ENCODE peak calls at places on chromosome 5, in seven cellular contexts. I is fibroblast of mammary gland, P is astrocyte of the spinal cord, W is astrocyte, E is sigmoid colon, V is fibroblast of lung, B is IMR-90. D is an unnamed sample.
A peak's percentile ranks its signal among the peaks of the same experiment; 100 is the strongest.

GRCh38 chr5:132225165-132226032 is 2.3 kb downstream of the P4HA2 start:
- DNase-seq in I (peak; percentile 88), P (peak; percentile 73), W (peak; percentile 73), E (peak; percentile 88), V (peak; percentile 85), B (peak; percentile 79), D (peak; percentile 85)

GRCh38 chr5:91179018-91179417 is 204.1 kb downstream of the ARRDC3 start:
- DNase-seq in I (peak; percentile 59), P (no peak), W (peak; percentile 21), E (no peak), V (peak; percentile 37), B (peak; percentile 64), D (no peak)

GRCh38 chr5:83751201-83751600 is 30.5 kb upstream of the HAPLN1 start:
- DNase-seq in I (no peak), P (no peak), W (no peak), E (no peak), V (no peak), B (no peak), D (no peak)

GRCh38 chr5:102511666-102512065 is 12.9 kb upstream of the SLCO6A1 start:
- DNase-seq in I (peak; percentile 12), P (peak; percentile 47), W (peak; percentile 9), E (no peak), V (peak; percentile 25), B (no peak), D (no peak)

GRCh38 chr5:55003432-55004065 is 18.2 kb upstream of the ESM1 start:
- DNase-seq in I (no peak), P (no peak), W (no peak), E (no peak), V (no peak), B (no peak), D (no peak)

GRCh38 chr5:67693956-67694564 is 497.5 kb upstream of the CD180 start:
- DNase-seq in I (peak; percentile 89), P (peak; percentile 14), W (peak; percentile 31), E (peak; percentile 97), V (peak; percentile 44), B (no peak), D (no peak)

GRCh38 chr5:154784856-154785255 is 29.7 kb downstream of the LARP1 start:
- DNase-seq in I (no peak), P (no peak), W (no peak), E (no peak), V (no peak), B (no peak), D (no peak)

GRCh38 chr5:124007675-124008398 is 495.9 kb downstream of the CSNK1G3 start:
- DNase-seq in I (peak; percentile 23), P (no peak), W (peak; percentile 42), E (no peak), V (peak; percentile 45), B (peak; percentile 4), D (peak; percentile 4)

GRCh38 chr5:150295741-150296486 is 6.3 kb upstream of the CAMK2A start:
- DNase-seq in I (no peak), P (no peak), W (no peak), E (peak; percentile 50), V (no peak), B (no peak), D (peak; percentile 74)

GRCh38 chr5:88839238-88839637 is 43.7 kb downstream of the MEF2C start:
- DNase-seq in I (no peak), P (no peak), W (no peak), E (no peak), V (no peak), B (no peak), D (no peak)

GRCh38 chr5:16992006-16992405 is 55.9 kb upstream of the MYO10 start:
- DNase-seq in I (peak; percentile 80), P (peak; percentile 85), W (peak; percentile 91), E (no peak), V (peak; percentile 92), B (peak; percentile 71), D (peak; percentile 29)

GRCh38 chr5:144469106-144469505 is 298.4 kb downstream of the KCTD16 start:
- DNase-seq in I (no peak), P (peak; percentile 65), W (peak; percentile 75), E (no peak), V (peak; percentile 81), B (peak; percentile 33), D (no peak)

GRCh38 chr5:115749016-115749415 is 67.4 kb downstream of the CDO1 start:
- DNase-seq in I (no peak), P (no peak), W (no peak), E (no peak), V (no peak), B (no peak), D (peak; percentile 81)

GRCh38 chr5:149486726-149487635 is 64.3 kb downstream of the CSNK1A1 start:
- DNase-seq in I (peak; percentile 80), P (peak; percentile 68), W (peak; percentile 75), E (no peak), V (peak; percentile 82), B (peak; percentile 70), D (peak; percentile 84)

GRCh38 chr5:113115061-113115460 is 138.5 kb downstream of the DCP2 start:
- DNase-seq in I (no peak), P (no peak), W (no peak), E (no peak), V (no peak), B (no peak), D (no peak)

GRCh38 chr5:41542183-41542582 is 31.8 kb upstream of the PLCXD3 start:
- DNase-seq in I (no peak), P (no peak), W (no peak), E (no peak), V (no peak), B (no peak), D (no peak)

GRCh38 chr5:66933066-66933465 is 263.5 kb downstream of the CD180 start:
- DNase-seq in I (peak; percentile 66), P (peak; percentile 70), W (peak; percentile 55), E (no peak), V (peak; percentile 72), B (peak; percentile 86), D (peak; percentile 86)

GRCh38 chr5:68352166-68352565 is 136.6 kb downstream of the PIK3R1 start:
- DNase-seq in I (no peak), P (no peak), W (no peak), E (no peak), V (no peak), B (no peak), D (no peak)

GRCh38 chr5:133499896-133500295 is 112.4 kb downstream of the FSTL4 start:
- DNase-seq in I (no peak), P (no peak), W (no peak), E (no peak), V (no peak), B (no peak), D (no peak)

GRCh38 chr5:145502906-145503305 is 332.2 kb downstream of the PRELID2 start:
- DNase-seq in I (no peak), P (no peak), W (no peak), E (no peak), V (no peak), B (no peak), D (no peak)

GRCh38 chr5:78127875-78128274 is 166.6 kb downstream of the AP3B1 start:
- DNase-seq in I (no peak), P (no peak), W (no peak), E (no peak), V (no peak), B (no peak), D (peak; percentile 5)

GRCh38 chr5:91641730-91642350 is 258.7 kb upstream of the ARRDC3 start:
- DNase-seq in I (peak; percentile 66), P (peak; percentile 75), W (peak; percentile 12), E (no peak), V (peak; percentile 36), B (peak; percentile 41), D (peak; percentile 45)

GRCh38 chr5:178399723-178400115 is 167.1 kb upstream of the PHYKPL start:
- DNase-seq in I (no peak), P (no peak), W (no peak), E (peak; percentile 27), V (no peak), B (no peak), D (no peak)

GRCh38 chr5:68745459-68745858 is 348.4 kb upstream of the SLC30A5 start:
- DNase-seq in I (peak; percentile 38), P (no peak), W (no peak), E (no peak), V (no peak), B (peak; percentile 2), D (no peak)

GRCh38 chr5:179227578-179228311 is 117.5 kb downstream of the ADAMTS2 start:
- DNase-seq in I (no peak), P (no peak), W (no peak), E (peak; percentile 45), V (peak; percentile 23), B (no peak), D (no peak)

GRCh38 chr5:34898258-34898895 is 16.9 kb downstream of the RAD1 start:
- DNase-seq in I (peak; percentile 77), P (peak; percentile 74), W (peak; percentile 52), E (peak; percentile 75), V (peak; percentile 64), B (peak; percentile 77), D (peak; percentile 52)

GRCh38 chr5:73617510-73618279 is 8.3 kb upstream of the ARHGEF28 start:
- DNase-seq in I (peak; percentile 8), P (peak; percentile 29), W (peak; percentile 25), E (no peak), V (peak; percentile 47), B (peak; percentile 67), D (peak; percentile 44)

DNA sequence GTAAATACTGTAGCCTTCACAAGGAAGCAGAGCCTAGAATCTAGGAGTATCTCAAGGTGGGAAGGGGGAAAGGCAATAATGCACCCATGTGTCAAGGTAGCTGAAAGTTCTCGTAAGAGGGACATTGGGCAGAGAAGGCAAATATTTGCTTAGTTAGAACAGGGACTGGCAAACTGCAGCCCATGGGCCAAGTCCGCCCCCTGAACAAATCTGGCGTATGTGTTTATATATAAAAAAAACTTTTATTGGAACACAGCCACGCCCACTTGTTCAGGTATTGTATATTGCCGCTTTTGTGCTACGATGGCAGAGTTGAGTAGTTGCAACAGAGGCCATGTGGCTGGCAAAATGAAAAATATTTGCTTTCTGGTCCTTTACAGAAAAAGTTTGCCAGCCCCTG is 16.1 kb downstream of the KCNN2 start:
- DNase-seq in I (no peak), P (no peak), W (no peak), E (no peak), V (no peak), B (no peak), D (no peak)
- H3K4me3 ChIP-seq in I (no peak overlapping the region), P (no peak overlapping the region), W (no peak overlapping the region), E (no peak overlapping the region), V (no peak overlapping the region), B (no peak overlapping the region), D (no peak overlapping the region)

DNA sequence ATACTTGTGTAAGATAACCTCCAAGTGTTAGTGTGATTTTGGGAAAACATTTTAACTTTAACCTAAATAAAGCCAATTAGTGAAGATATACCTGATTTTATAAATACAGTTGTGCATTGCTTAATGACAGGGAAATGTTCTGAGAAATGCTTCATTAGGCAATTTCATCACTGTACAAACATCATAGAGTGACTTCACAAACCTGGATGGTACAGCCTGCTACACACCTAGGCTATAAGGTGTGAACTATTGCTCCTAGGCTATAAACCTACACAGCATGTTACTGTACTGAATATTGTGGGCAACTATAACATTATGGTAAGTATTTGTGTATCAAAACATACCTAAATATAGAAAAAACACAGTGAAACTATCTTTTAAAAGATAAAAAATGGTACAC is 166.8 kb upstream of the TARS1 start:
- DNase-seq in I (no peak), P (no peak), W (no peak), E (no peak), V (no peak), B (no peak), D (peak; percentile 77)
- TF ChIP-seq CTCF in I (no peak), P (no peak), W (no peak), E (no peak), V (no peak), B (no peak), D (no peak)

GRCh38 chr5:107704686-107705389 is 34.1 kb upstream of the EFNA5 start:
- DNase-seq in I (peak; percentile 2), P (peak; percentile 16), W (peak; percentile 6), E (no peak), V (peak; percentile 8), B (no peak), D (no peak)
- H3K4me3 ChIP-seq in I (peak overlapping the region; percentile 5), P (peak overlapping the region; percentile 22), W (peak overlapping the region; percentile 38), E (no peak overlapping the region), V (peak overlapping the region; percentile 31), B (no peak overlapping the region), D (no peak overlapping the region)

GRCh38 chr5:136901-137300 is 44.9 kb downstream of the PLEKHG4B start:
- DNase-seq in I (no peak), P (no peak), W (no peak), E (no peak), V (no peak), B (no peak), D (peak; percentile 11)
- TF ChIP-seq CTCF in I (peak; percentile 7), P (no peak), W (no peak), E (no peak), V (no peak), B (no peak), D (peak; percentile 7)